ENCODE peak calls at places on chromosomes 13 and 19, in nine cellular contexts. Y is coronary artery; X is neural crest cell; F is pancreas; M is tibial nerve; A is cardiac muscle cell; K is tibial artery; P is omental fat pad; O is CD8-positive, alpha-beta T cell. W is an unnamed sample.

GRCh38 chr19:15173746-15174404 is 26.9 kb downstream of the NOTCH3 start:
- DNase-seq in Y (no peak), O (no peak), F (no peak), K (no peak), M (no peak), P (no peak), X (no peak), A (no peak), W (no peak)

GRCh38 chr19:42143341-42144234 is 11.3 kb upstream of the POU2F2 start:
- DNase-seq in M (no peak), X (peak; percentile 65), K (no peak), A (peak; percentile 85), O (no peak), F (no peak), P (no peak), Y (no peak), W (peak; percentile 25)

GRCh38 chr19:19296953-19297689 is 23.2 kb downstream of the SUGP1 start:
- DNase-seq in Y (no peak), A (no peak), P (no peak), M (no peak), O (no peak), K (no peak), X (no peak), F (no peak), W (no peak)

GRCh38 chr19:17553256-17553655 is 2.2 kb upstream of the COLGALT1 start:
- DNase-seq in O (no peak), A (no peak), Y (no peak), P (no peak), X (no peak), F (peak; percentile 25), K (peak; percentile 76), M (peak; percentile 79), W (peak; percentile 97)

GRCh38 chr19:1265611-1266115 is 3.5 kb upstream of the CIRBP start:
- DNase-seq in X (no peak), K (peak; percentile 85), O (no peak), P (no peak), Y (peak; percentile 93), F (peak; percentile 52), M (no peak), A (no peak), W (peak; percentile 78)

GRCh38 chr19:40691421-40692211 is 1.2 kb upstream of the NUMBL start:
- DNase-seq in Y (no peak), P (no peak), X (no peak), O (no peak), M (no peak), K (no peak), A (no peak), F (no peak), W (peak; percentile 39)

GRCh38 chr13:20161275-20161950 is 561 bp upstream of the GJA3 start:
- DNase-seq in K (no peak), A (peak; percentile 82), X (no peak), O (peak; percentile 38), M (no peak), Y (no peak), F (no peak), P (no peak), W (peak; percentile 50)

GRCh38 chr19:7831452-7831851 is 1.4 kb downstream of the EVI5L start:
- DNase-seq in M (no peak), O (no peak), F (no peak), Y (no peak), K (no peak), P (no peak), X (no peak), A (peak; percentile 48), W (peak; percentile 26)

GRCh38 chr19:18336121-18336520 is 4.3 kb upstream of the PGPEP1 start:
- DNase-seq in X (no peak), Y (no peak), M (no peak), P (no peak), O (no peak), A (no peak), K (no peak), F (no peak), W (no peak)

GRCh38 chr13:96575423-96576320 is 418.6 kb downstream of the OXGR1 start:
- DNase-seq in M (no peak), F (no peak), X (no peak), Y (no peak), K (no peak), A (no peak), O (no peak), P (no peak), W (no peak)

GRCh38 chr19:5646703-5647102 is 23.8 kb downstream of the SAFB start:
- DNase-seq in X (no peak), P (no peak), F (no peak), O (no peak), Y (no peak), A (no peak), K (no peak), M (no peak), W (no peak)

GRCh38 chr19:7748756-7749155 is 1.4 kb upstream of the CD209 start:
- DNase-seq in P (no peak), F (no peak), A (no peak), K (no peak), X (no peak), M (no peak), O (no peak), Y (no peak), W (peak; percentile 27)

GRCh38 chr13:32585625-32586021 is 629 bp upstream of the PDS5B start:
- DNase-seq in P (no peak), F (peak; percentile 6), X (peak; percentile 2), A (peak; percentile 22), Y (no peak), K (no peak), M (no peak), O (no peak), W (no peak)

DNA sequence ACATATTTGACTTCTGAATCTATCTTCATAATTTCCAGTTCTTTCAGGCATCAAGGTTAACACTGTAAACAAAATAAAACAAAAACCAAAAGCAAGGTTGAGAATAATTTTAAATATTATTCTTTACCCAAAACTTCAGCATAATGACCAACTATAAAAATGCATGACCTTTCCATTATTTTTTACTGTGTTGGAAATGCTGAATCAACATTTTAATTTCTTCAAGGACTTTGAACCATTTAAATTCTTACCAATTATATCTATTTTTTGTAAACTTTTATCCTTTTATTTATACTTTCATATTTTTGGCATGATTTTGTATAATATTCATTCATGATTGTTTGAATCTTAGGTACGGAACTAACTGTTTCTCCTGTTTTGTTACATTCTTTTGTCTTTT is 6.9 kb downstream of the ZNF585A start:
- DNase-seq in O (no peak), X (no peak), A (no peak), F (no peak), K (no peak), P (no peak), Y (no peak), M (no peak), W (no peak)
- TF ChIP-seq CTCF in O (no peak), X (no peak), A (no peak), F (no peak), K (no peak), P (no peak), Y (no peak), M (no peak), W (no peak)

DNA sequence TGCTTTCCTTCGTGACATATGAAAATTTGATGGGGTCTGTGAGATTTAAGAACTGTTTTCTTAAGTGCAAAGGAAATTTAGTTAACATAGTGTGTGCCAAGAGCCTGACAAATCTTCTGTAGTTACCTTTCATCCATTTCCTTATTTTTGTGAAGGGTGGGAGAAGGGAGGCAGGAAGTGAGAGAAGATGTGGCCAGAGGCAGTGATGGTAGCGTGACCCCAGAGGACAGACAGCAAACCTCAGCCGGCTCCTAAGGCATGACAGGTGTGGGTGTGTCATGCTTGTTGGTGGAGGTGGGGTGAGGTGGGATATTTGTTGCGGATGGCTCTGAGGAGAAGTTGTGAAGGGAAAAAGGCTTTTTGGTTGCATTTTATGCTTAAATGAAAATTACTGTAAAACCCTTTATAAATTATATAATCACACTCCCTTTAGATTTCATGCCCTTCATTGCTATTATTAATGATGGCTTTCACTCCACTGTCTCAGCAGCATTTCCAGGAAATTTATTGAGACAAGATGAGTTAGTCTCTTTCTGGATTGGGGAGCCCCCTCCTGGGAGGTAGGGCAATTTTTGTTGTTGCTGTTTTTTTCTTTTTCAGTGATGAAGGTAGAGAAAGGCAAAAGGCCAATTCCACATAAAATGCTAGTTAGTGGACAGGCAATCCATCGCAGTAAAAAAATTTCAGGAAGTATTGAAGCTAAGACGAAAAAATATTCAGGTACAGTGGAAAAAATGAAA is 80.0 kb downstream of the TEX26 start:
- DNase-seq in M (no peak), Y (no peak), O (no peak), A (peak; percentile 17), F (no peak), X (no peak), P (no peak), K (no peak), W (peak; percentile 80)
- TF ChIP-seq CTCF in M (no peak), Y (no peak), O (no peak), A (peak; percentile 56), F (no peak), X (peak; percentile 51), P (no peak), K (no peak), W (peak; percentile 58)

GRCh38 chr13:98890920-98891319 is 86.9 kb downstream of the DOCK9 start:
- DNase-seq in P (no peak), M (no peak), K (no peak), Y (no peak), A (no peak), O (no peak), X (no peak), F (no peak), W (no peak)

GRCh38 chr13:98892077-98892476 is 85.8 kb downstream of the DOCK9 start:
- DNase-seq in Y (no peak), K (no peak), M (no peak), O (no peak), F (no peak), X (no peak), A (no peak), P (no peak), W (no peak)

GRCh38 chr13:98890186-98890585 is 87.7 kb downstream of the DOCK9 start:
- DNase-seq in X (no peak), P (no peak), Y (no peak), K (no peak), M (peak; percentile 53), F (no peak), A (no peak), O (no peak), W (no peak)

GRCh38 chr13:98893361-98893760 is 84.5 kb downstream of the DOCK9 start:
- DNase-seq in K (no peak), P (no peak), A (no peak), Y (no peak), X (no peak), M (no peak), F (no peak), O (no peak), W (peak; percentile 33)

GRCh38 chr13:98892821-98893220 is 85.0 kb downstream of the DOCK9 start:
- DNase-seq in O (no peak), F (no peak), A (no peak), M (no peak), K (no peak), X (no peak), Y (no peak), P (no peak), W (peak; percentile 85)
- TF ChIP-seq CTCF in O (no peak), F (no peak), A (no peak), M (no peak), K (no peak), X (no peak), Y (no peak), P (no peak), W (no peak)

DNA sequence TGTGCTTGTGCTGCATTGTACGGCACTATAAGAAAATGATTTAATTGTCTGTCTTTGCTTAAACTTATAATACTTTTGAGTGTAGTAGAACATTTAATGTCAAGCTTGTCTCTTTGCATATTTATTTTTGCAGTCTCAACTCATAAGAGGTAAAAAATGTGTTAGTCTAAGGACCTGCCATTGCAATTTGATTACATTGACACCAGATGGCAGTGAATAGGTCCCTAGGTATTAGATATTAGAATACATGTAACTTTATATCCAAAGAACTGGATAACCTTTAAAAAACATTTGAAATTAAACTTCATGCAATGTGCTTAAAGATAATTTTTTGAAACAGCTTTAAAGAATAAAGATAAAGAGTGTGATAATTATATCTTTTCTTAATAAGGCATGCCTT is 1421.3 kb downstream of the OLFM4 start:
- DNase-seq in O (no peak), F (no peak), K (no peak), A (no peak), M (no peak), Y (no peak), X (no peak), P (no peak), W (peak; percentile 9)
- TF ChIP-seq CTCF in O (no peak), F (no peak), K (no peak), A (no peak), M (no peak), Y (no peak), X (peak; percentile 58), P (no peak), W (peak; percentile 45)